ENCODE peak calls at places on chromosomes 3 and 15, in four cellular contexts. I is upper lobe of left lung, N is lung, O is testis. V is an unnamed sample.

GRCh38 chr3:193590088-193590856 is 2.7 kb upstream of the OPA1 start:
- DNase-seq in I (peak; percentile 45), N (no peak), O (no peak), V (no peak)

GRCh38 chr3:22685598-22685997 is 517.5 kb upstream of the UBE2E2 start:
- DNase-seq in I (no peak), N (no peak), O (no peak), V (no peak)

GRCh38 chr3:50481992-50482391 is 21.4 kb downstream of the CACNA2D2 start:
- DNase-seq in I (peak; percentile 89), N (peak; percentile 63), O (no peak), V (no peak)

GRCh38 chr3:185151959-185152432 is 864 bp downstream of the C3orf70 start:
- DNase-seq in I (no peak), N (no peak), O (no peak), V (no peak)

GRCh38 chr3:146625117-146625775 is 20.1 kb upstream of the PLSCR5 start:
- DNase-seq in I (no peak), N (no peak), O (no peak), V (no peak)

GRCh38 chr3:45729614-45730013 is 40.4 kb downstream of the SACM1L start:
- DNase-seq in I (no peak), N (no peak), O (no peak), V (no peak)

GRCh38 chr3:184786271-184787010 is 25.5 kb upstream of the VPS8 start:
- DNase-seq in I (peak; percentile 73), N (no peak), O (peak; percentile 51), V (no peak)

GRCh38 chr3:89851974-89852621 is 744.7 kb downstream of the EPHA3 start:
- DNase-seq in I (no peak), N (no peak), O (peak; percentile 61), V (no peak)

GRCh38 chr3:58484049-58484721 is 7.7 kb upstream of the KCTD6 start:
- DNase-seq in I (no peak), N (no peak), O (no peak), V (no peak)

GRCh38 chr15:81400640-81401236 is 26.7 kb upstream of the TMC3 start:
- DNase-seq in I (no peak), N (no peak), O (no peak), V (peak; percentile 61)

GRCh38 chr3:124832782-124833709 is 54.1 kb downstream of the ITGB5 start:
- DNase-seq in I (no peak), N (no peak), O (no peak), V (no peak)

GRCh38 chr3:21573291-21573690 is 177.7 kb downstream of the ZNF385D start:
- DNase-seq in I (no peak), N (no peak), O (no peak), V (no peak)

GRCh38 chr3:146501752-146502151 is 32.4 kb upstream of the PLSCR2 start:
- DNase-seq in I (no peak), N (no peak), O (no peak), V (no peak)

GRCh38 chr3:49523756-49524747 is 30.2 kb upstream of the BSN start:
- DNase-seq in I (peak; percentile 32), N (no peak), O (no peak), V (no peak)

GRCh38 chr3:134832585-134832984 is 37.5 kb downstream of the EPHB1 start:
- DNase-seq in I (no peak), N (no peak), O (no peak), V (no peak)

GRCh38 chr15:68187559-68187958 is 17.6 kb downstream of the CALML4 start:
- DNase-seq in I (no peak), N (no peak), O (peak; percentile 73), V (no peak)

GRCh38 chr15:61064653-61065052 is 164.4 kb downstream of the RORA start:
- DNase-seq in I (no peak), N (no peak), O (no peak), V (no peak)

GRCh38 chr15:31457631-31458526 is 131.2 kb downstream of the KLF13 start:
- DNase-seq in I (peak; percentile 23), N (no peak), O (no peak), V (no peak)

GRCh38 chr3:80733522-80734176 is 965.9 kb upstream of the ROBO1 start:
- DNase-seq in I (no peak), N (no peak), O (peak; percentile 31), V (no peak)

GRCh38 chr3:104102386-104102785 is 1264.3 kb upstream of the ALCAM start:
- DNase-seq in I (no peak), N (no peak), O (peak; percentile 35), V (peak; percentile 24)

GRCh38 chr15:29182590-29182989 is 87.0 kb downstream of the NSMCE3 start:
- DNase-seq in I (no peak), N (no peak), O (no peak), V (no peak)

GRCh38 chr3:186166036-186166435 is 57.1 kb upstream of the ETV5 start:
- DNase-seq in I (no peak), N (no peak), O (no peak), V (no peak)

GRCh38 chr15:50128266-50128665 is 9.2 kb upstream of the ATP8B4 start:
- DNase-seq in I (peak; percentile 88), N (peak; percentile 56), O (peak; percentile 82), V (no peak)

GRCh38 chr3:101950510-101950909 is 101.2 kb downstream of the NFKBIZ start:
- DNase-seq in I (peak; percentile 54), N (peak; percentile 37), O (no peak), V (no peak)

GRCh38 chr3:115626006-115626409 is 2.7 kb downstream of the GAP43 start:
- DNase-seq in I (no peak), N (no peak), O (no peak), V (no peak)

GRCh38 chr15:53461677-53462076 is 297.8 kb downstream of the WDR72 start:
- DNase-seq in I (no peak), N (no peak), O (no peak), V (no peak)

GRCh38 chr3:377158-377561 is 180.6 kb downstream of the CHL1 start:
- DNase-seq in I (no peak), N (no peak), O (no peak), V (peak; percentile 13)

GRCh38 chr3:124413989-124414598 is 316.2 kb upstream of the UMPS start:
- DNase-seq in I (no peak), N (no peak), O (peak; percentile 70), V (no peak)

GRCh38 chr15:78035861-78036476 is 41.5 kb downstream of the TBC1D2B start:
- DNase-seq in I (no peak), N (no peak), O (no peak), V (no peak)

GRCh38 chr15:39075756-39076341 is 505.0 kb upstream of the THBS1 start:
- DNase-seq in I (no peak), N (no peak), O (no peak), V (no peak)

GRCh38 chr15:73955326-73955725 is 29.1 kb downstream of the LOXL1 start:
- DNase-seq in I (peak; percentile 12), N (no peak), O (no peak), V (no peak)

GRCh38 chr15:100614918-100615317 is 12.5 kb downstream of the ASB7 start:
- DNase-seq in I (no peak), N (no peak), O (no peak), V (no peak)

GRCh38 chr15:100614336-100614735 is 11.9 kb downstream of the ASB7 start:
- DNase-seq in I (no peak), N (no peak), O (no peak), V (no peak)

GRCh38 chr15:100615801-100616200 is 13.4 kb downstream of the ASB7 start:
- DNase-seq in I (no peak), N (no peak), O (no peak), V (no peak)

GRCh38 chr15:100616700-100617099 is 14.3 kb downstream of the ASB7 start:
- DNase-seq in I (no peak), N (no peak), O (no peak), V (no peak)

GRCh38 chr15:100612539-100612938 is 10.2 kb downstream of the ASB7 start:
- DNase-seq in I (no peak), N (no peak), O (no peak), V (no peak)
- TF ChIP-seq CTCF in I (no peak), N (no peak), O (no peak), V (no peak)

GRCh38 chr3:56522374-56522773 is 34.6 kb upstream of the CCDC66 start:
- DNase-seq in I (no peak), N (no peak), O (no peak), V (no peak)
- H3K27ac ChIP-seq in I (no peak overlapping the region), N (no peak overlapping the region), O (no peak overlapping the region), V (no peak overlapping the region)

DNA sequence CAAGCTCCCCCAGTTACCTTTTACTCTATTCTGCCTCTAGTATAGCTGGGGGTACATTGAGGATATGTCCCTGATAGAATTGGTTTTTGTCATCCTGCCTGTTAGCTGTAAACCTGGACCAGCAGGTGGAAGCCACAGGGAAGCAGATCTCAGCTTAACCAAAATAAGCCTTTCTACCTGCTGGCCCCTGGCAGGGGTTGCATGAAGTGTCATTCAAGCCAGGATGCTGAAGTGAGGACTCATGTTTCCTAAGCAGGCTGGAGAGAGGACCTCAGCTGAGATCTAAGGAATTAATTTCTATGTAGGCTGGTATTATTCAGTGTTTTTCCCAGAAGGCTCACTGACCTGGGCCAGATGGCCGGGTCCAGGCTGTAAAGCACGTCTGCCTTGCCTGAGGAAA is 128.9 kb downstream of the MEGF11 start:
- DNase-seq in I (no peak), N (no peak), O (no peak), V (no peak)
- TF ChIP-seq CTCF in I (no peak), N (no peak), O (no peak), V (no peak)

GRCh38 chr15:56351957-56352506 is 13.2 kb upstream of the TEX9 start:
- DNase-seq in I (no peak), N (no peak), O (no peak), V (no peak)

GRCh38 chr15:56353740-56354139 is 11.5 kb upstream of the TEX9 start:
- DNase-seq in I (no peak), N (no peak), O (no peak), V (no peak)

GRCh38 chr15:56356616-56357015 is 8.6 kb upstream of the TEX9 start:
- DNase-seq in I (no peak), N (no peak), O (no peak), V (no peak)

GRCh38 chr15:56351362-56351761 is 13.9 kb upstream of the TEX9 start:
- DNase-seq in I (no peak), N (no peak), O (no peak), V (no peak)

GRCh38 chr15:56353119-56353518 is 12.1 kb upstream of the TEX9 start:
- DNase-seq in I (no peak), N (no peak), O (no peak), V (no peak)
- H3K27ac ChIP-seq in I (no peak overlapping the region), N (no peak overlapping the region), O (no peak overlapping the region), V (no peak overlapping the region)

GRCh38 chr15:47503884-47504283 is 213.4 kb upstream of the SEMA6D start:
- DNase-seq in I (no peak), N (no peak), O (no peak), V (no peak)

GRCh38 chr15:47505712-47506542 is 211.4 kb upstream of the SEMA6D start:
- DNase-seq in I (no peak), N (no peak), O (no peak), V (no peak)

GRCh38 chr15:47496343-47497185 is 220.7 kb upstream of the SEMA6D start:
- DNase-seq in I (no peak), N (no peak), O (no peak), V (no peak)

GRCh38 chr15:47504624-47505256 is 212.6 kb upstream of the SEMA6D start:
- DNase-seq in I (no peak), N (no peak), O (no peak), V (no peak)

DNA sequence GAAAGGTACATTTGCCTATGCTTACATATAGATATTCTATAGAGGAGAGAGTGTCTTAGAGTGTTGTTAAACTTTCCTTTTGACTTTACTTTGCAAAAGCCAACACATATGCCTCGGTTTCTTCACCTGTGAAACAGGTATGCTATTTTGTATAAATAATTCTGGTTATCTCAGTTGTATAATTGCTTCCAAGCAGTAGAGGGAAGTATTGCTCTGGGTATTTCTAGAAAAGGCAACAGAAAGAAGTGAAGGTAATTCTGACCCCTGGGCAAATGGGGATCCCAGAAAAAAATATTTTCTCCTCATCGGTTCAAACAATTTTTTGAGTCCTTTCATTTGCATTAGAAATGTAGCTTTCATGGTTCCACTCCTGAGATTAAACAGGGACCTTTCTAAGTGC is 216.5 kb upstream of the SEMA6D start:
- DNase-seq in I (no peak), N (no peak), O (no peak), V (no peak)
- TF ChIP-seq CTCF in I (no peak), N (no peak), O (no peak), V (no peak)

V was measured in Panc1.